ENCODE peak calls at places on chromosomes 12 and 14, in five cellular contexts. D is choroid plexus epithelial cell, A is AG04450, H is tibial artery, Z is fibroblast of villous mesenchyme. R is an unnamed sample.

GRCh38 chr12:53994691-53995310 is 5.2 kb upstream of the HOXC9 start:
- DNase-seq in D (no peak), A (no peak), H (no peak), Z (no peak), R (no peak)

GRCh38 chr14:77133718-77134338 is 7.8 kb downstream of the ZDHHC22 start:
- DNase-seq in D (peak; percentile 74), A (peak; percentile 11), H (peak; percentile 59), Z (peak; percentile 69), R (peak; percentile 36)

GRCh38 chr12:5429741-5430557 is 2.0 kb upstream of the NTF3 start:
- DNase-seq in D (no peak), A (no peak), H (no peak), Z (no peak), R (no peak)

GRCh38 chr14:96297000-96297399 is 41.0 kb downstream of the BDKRB1 start:
- DNase-seq in D (peak; percentile 50), A (no peak), H (no peak), Z (no peak), R (peak; percentile 20)

GRCh38 chr14:24135834-24136683 is at the start of gene PSME1:
- DNase-seq in D (peak; percentile 90), A (peak; percentile 59), H (peak; percentile 96), Z (peak; percentile 90), R (peak; percentile 80)

GRCh38 chr12:12803186-12803585 is 10.0 kb upstream of the DDX47 start:
- DNase-seq in D (peak; percentile 82), A (no peak), H (peak; percentile 76), Z (peak; percentile 81), R (peak; percentile 74)

GRCh38 chr12:6154730-6155459 is 30.4 kb upstream of the VWF start:
- DNase-seq in D (no peak), A (no peak), H (peak; percentile 73), Z (peak; percentile 28), R (no peak)

GRCh38 chr12:105393586-105393985 is 63.1 kb downstream of the C12orf75 start:
- DNase-seq in D (peak; percentile 57), A (no peak), H (no peak), Z (peak; percentile 27), R (peak; percentile 55)

GRCh38 chr14:105026789-105027563 is 6.1 kb upstream of the CDCA4 start:
- DNase-seq in D (peak; percentile 50), A (no peak), H (no peak), Z (no peak), R (peak; percentile 44)

GRCh38 chr12:5554711-5555110 is 122.8 kb downstream of the NTF3 start:
- DNase-seq in D (no peak), A (no peak), H (no peak), Z (no peak), R (peak; percentile 93)

GRCh38 chr12:119902084-119902509 is 25.0 kb upstream of the CIT start:
- DNase-seq in D (peak; percentile 88), A (peak; percentile 32), H (no peak), Z (peak; percentile 78), R (peak; percentile 70)

GRCh38 chr14:87745507-87746118 is 247.4 kb downstream of the GALC start:
- DNase-seq in D (peak; percentile 23), A (no peak), H (no peak), Z (peak; percentile 8), R (peak; percentile 50)

GRCh38 chr14:35539969-35540368 is 6.0 kb downstream of the INSM2 start:
- DNase-seq in D (no peak), A (no peak), H (no peak), Z (no peak), R (no peak)

GRCh38 chr14:101191086-101191881 is 287.8 kb upstream of the RTL1 start:
- DNase-seq in D (no peak), A (no peak), H (no peak), Z (no peak), R (no peak)

GRCh38 chr12:130014485-130014807 is 110.6 kb upstream of the TMEM132D start:
- DNase-seq in D (no peak), A (no peak), H (no peak), Z (no peak), R (no peak)
- H3K4me3 ChIP-seq in D (no peak overlapping the region), A (no peak overlapping the region), H (no peak overlapping the region), Z (no peak overlapping the region), R (no peak overlapping the region)

DNA sequence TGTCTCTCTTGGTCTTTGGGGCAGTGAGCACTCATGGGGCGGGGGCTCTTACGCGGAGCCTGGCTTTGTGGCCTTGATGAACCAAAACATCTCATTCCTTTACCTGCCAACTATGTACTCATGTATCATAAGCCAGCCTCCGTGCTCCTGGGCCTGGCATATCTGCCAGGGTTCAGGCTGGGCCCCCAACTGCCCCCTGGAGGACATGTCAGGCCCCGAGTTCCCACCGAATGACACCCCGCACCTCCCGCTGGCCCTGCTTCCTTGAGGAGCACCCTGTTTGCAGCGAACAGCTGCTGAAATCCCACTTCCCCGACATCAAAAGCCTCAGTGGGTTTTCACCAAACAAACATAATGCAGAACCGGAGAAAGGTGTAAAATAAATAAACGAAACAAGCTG is 139.3 kb downstream of the RBM19 start:
- DNase-seq in D (no peak), A (no peak), H (no peak), Z (no peak), R (no peak)
- TF ChIP-seq CTCF in D (no peak), A (peak; percentile 19), H (no peak), Z (no peak), R (no peak)

DNA sequence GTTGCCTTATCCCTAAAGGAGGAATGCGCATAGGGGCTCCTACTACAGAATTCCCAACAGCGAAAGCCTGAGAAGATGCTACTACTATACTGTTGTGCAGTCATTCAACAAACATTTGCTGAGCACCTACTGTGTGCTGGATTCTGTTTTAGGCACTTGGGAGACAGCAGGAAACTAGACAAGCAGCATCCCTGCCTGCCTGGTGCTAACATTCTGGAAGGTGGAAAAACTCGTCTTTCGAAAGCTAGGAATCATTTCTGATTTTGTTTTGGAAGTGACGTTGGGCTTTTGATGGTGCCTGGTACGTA is 131.5 kb upstream of the NCOR2 start:
- DNase-seq in D (no peak), A (no peak), H (no peak), Z (no peak), R (no peak)
- H3K4me3 ChIP-seq in D (no peak overlapping the region), A (no peak overlapping the region), H (no peak overlapping the region), Z (no peak overlapping the region), R (no peak overlapping the region)

GRCh38 chr12:65609359-65609771 is 214.9 kb upstream of the HMGA2 start:
- DNase-seq in D (peak; percentile 92), A (peak; percentile 62), H (no peak), Z (peak; percentile 91), R (peak; percentile 77)
- TF ChIP-seq CTCF in D (peak; percentile 46), A (peak; percentile 17), H (no peak), Z (peak; percentile 24), R (no peak)

DNA sequence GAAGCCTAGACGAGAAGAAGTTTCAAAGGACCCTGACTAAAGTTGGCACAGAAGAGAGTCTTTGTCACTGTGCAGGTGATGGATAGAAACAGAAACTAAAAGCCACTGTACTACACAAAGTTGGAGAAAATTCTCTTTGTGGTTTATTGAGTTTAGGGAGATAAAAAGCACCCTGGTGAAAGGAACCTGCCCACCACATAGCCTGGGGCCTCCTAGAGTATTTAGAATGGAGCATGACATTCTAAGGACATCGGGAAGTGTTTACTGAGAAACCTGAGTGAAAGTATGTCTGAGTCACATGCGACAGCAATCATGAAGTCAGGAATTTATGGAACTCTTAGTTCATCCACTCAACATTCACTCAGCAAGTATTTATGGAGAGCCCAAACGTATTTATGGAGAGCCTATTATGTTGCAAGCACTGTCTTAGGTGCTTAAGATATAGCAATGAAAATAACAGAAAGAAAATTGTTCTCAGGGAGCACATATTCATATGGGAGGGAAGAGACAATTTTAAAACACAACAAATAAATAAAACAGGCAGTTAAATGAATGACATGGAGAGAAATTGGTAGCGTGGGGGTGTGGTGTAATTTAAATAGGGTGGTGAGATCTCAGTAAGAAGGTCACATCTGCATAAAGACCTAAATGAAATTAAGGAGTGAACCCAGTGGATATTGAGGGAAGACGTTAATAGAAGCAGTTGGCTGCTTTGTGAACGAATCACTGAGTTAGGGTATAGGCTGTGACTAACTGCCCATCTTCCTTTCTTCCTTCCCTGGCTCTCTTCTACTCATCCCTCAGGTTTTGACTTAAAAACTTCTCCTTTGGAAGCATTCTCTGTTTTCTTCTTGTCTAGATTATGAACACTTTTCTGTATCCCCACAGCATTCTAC is 65.0 kb downstream of the BTG1 start:
- DNase-seq in D (peak; percentile 78), A (no peak), H (no peak), Z (peak; percentile 91), R (peak; percentile 97)
- H3K4me3 ChIP-seq in D (no peak overlapping the region), A (no peak overlapping the region), H (no peak overlapping the region), Z (no peak overlapping the region), R (peak overlapping the region; percentile 31)

DNA sequence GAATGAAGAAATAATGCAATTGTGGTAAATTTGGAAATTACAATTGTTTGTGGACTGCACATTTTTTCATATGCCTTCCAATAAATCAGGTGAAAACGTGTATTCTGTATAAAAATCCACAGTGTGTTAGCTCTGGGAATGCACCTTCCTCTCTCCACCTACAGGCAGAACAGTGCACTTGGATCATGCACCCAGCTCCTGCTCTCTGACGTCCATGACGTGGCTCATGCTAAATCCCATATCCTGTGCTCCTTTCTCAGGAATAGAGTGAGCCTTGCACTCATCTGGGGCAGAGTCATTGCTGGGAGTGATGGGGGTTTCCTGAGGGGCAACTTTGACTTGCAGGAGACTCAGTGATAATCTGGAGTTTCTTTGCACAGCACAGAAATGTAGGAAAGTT is 1282.1 kb downstream of the TMEM121 start:
- DNase-seq in D (no peak), A (no peak), H (no peak), Z (no peak), R (no peak)
- TF ChIP-seq CTCF in D (no peak), A (no peak), H (no peak), Z (no peak), R (no peak)

GRCh38 chr14:71690478-71690877 is 241.8 kb upstream of the RGS6 start:
- DNase-seq in D (no peak), A (no peak), H (no peak), Z (no peak), R (no peak)
- H3K4me3 ChIP-seq in D (no peak overlapping the region), A (no peak overlapping the region), H (no peak overlapping the region), Z (no peak overlapping the region), R (no peak overlapping the region)

DNA sequence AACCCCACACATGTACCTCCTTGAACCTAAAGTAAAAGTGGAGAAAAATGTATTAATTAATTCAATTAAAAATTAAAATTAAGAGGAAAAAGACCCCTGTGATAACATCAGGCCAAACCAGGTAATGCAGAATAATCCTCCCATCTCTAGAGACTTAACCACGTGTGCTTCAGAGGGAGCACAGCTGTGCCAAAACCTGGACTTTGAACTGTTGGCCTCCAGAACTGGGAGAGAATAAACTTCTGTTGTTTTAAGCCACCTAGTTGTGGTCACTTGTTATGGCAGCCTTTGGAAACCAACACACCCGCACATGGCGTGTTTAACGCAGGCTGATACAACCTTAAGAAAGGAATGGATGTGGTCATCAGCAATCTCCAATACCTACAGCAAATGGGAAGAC is 23.8 kb downstream of the OAS2 start:
- DNase-seq in D (peak; percentile 14), A (no peak), H (no peak), Z (no peak), R (no peak)
- TF ChIP-seq CTCF in D (peak; percentile 30), A (peak; percentile 4), H (no peak), Z (no peak), R (no peak)

DNA sequence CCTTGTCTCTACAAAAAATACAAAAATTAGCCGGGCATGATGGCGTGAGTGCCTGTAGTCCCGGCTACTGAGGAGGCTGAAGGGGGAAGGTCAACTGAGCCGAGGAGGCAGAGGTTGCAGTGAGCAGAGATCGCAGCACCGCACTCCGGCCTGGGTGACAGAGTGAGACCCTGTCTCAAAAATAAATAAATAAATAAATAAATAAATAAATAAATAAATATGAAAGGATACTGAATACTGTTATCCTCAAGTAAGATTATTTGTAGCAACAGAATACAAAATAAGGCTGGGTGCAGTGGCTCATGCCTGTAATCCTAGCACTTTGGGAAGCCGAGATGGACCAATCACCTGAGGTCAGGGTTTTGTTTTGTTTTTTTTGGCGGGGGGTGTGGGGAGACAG is 1.9 kb downstream of the RNF41 start:
- DNase-seq in D (no peak), A (no peak), H (no peak), Z (no peak), R (no peak)
- H3K4me3 ChIP-seq in D (no peak overlapping the region), A (peak overlapping the region; percentile 17), H (peak overlapping the region; percentile 84), Z (peak overlapping the region; percentile 88), R (peak overlapping the region; percentile 97)